ENCODE peak calls at places on chromosomes 16 and 17, in four cellular contexts. X is fibroblast of the aortic adventitia, C is skeletal muscle cell, T is BE2C. H is an unnamed sample.

GRCh38 chr16:19898924-19899604 is 14.4 kb upstream of the GPRC5B start:
- DNase-seq in X (peak), C (no peak), T (peak), H (no peak)

GRCh38 chr16:77833906-77834599 is 45.7 kb downstream of the VAT1L start:
- DNase-seq in X (peak), C (peak), T (no peak), H (no peak)

GRCh38 chr17:13520899-13521572 is 80.7 kb downstream of the HS3ST3A1 start:
- DNase-seq in X (peak), C (peak), T (no peak), H (no peak)

GRCh38 chr16:4317471-4318170 is 1.8 kb downstream of the GLIS2 start:
- DNase-seq in X (peak), C (no peak), T (no peak), H (no peak)

GRCh38 chr17:41058741-41059140 is 1.2 kb downstream of the KRTAP2-3 start:
- DNase-seq in X (no peak), C (no peak), T (no peak), H (no peak)

GRCh38 chr17:65750678-65751077 is 189.2 kb upstream of the AXIN2 start:
- DNase-seq in X (peak), C (peak), T (peak), H (no peak)

GRCh38 chr17:74493381-74493833 is 27.0 kb downstream of the CD300A start:
- DNase-seq in X (peak), C (peak), T (peak), H (peak)

GRCh38 chr16:75477680-75478473 is 13.4 kb upstream of the TMEM170A start:
- DNase-seq in X (no peak), C (no peak), T (no peak), H (no peak)

GRCh38 chr17:44350733-44351226 is 5.7 kb downstream of the GRN start:
- DNase-seq in X (peak), C (no peak), T (peak), H (peak)

GRCh38 chr16:82636485-82636884 is 9.7 kb downstream of the CDH13 start:
- DNase-seq in X (no peak), C (no peak), T (no peak), H (no peak)

GRCh38 chr16:11949527-11949926 is 7.7 kb upstream of the NPIPB2 start:
- DNase-seq in X (peak), C (no peak), T (peak), H (peak)

GRCh38 chr16:3123986-3124886 is 10.6 kb upstream of the ZNF213 start:
- DNase-seq in X (peak), C (peak), T (peak), H (peak)

GRCh38 chr17:16419929-16420271 is 4.5 kb downstream of the TRPV2 start:
- DNase-seq in X (no peak), C (no peak), T (no peak), H (no peak)

GRCh38 chr17:9350083-9350482 is 225.5 kb downstream of the STX8 start:
- DNase-seq in X (peak), C (peak), T (no peak), H (no peak)